ENCODE peak calls at places on chromosomes 1 and 21, in ten cellular contexts. U is tibial artery, O is right atrium auricular region, A is type B pancreatic cell, J is progenitor cell of endocrine pancreas, G is bronchial epithelial cell, F is foreskin fibroblast, Y is GM10248, X is GM20000, W is glutamatergic neuron. C is an unnamed sample.

GRCh38 chr1:106554294-106554693 is 502.2 kb upstream of the PRMT6 start:
- DNase-seq in Y (no peak), A (no peak), O (no peak), U (no peak), J (no peak), F (peak), X (no peak), W (no peak), G (peak), C (no peak)

GRCh38 chr1:53968125-53968513 is 22.0 kb downstream of the LRRC42 start:
- DNase-seq in W (no peak), U (no peak), J (no peak), Y (no peak), O (no peak), A (no peak), G (peak), X (no peak), F (peak), C (no peak)

GRCh38 chr1:206890125-206890637 is 7.1 kb upstream of the IL24 start:
- DNase-seq in G (peak), F (peak), W (no peak), Y (no peak), O (no peak), A (no peak), J (no peak), U (no peak), X (no peak), C (no peak)

GRCh38 chr1:107479865-107480264 is 339.0 kb downstream of the NTNG1 start:
- DNase-seq in U (no peak), X (no peak), F (peak), O (no peak), G (no peak), J (no peak), W (no peak), Y (no peak), A (no peak), C (no peak)

GRCh38 chr1:212470059-212470458 is 37.3 kb downstream of the NENF start:
- DNase-seq in F (peak), G (peak), Y (no peak), X (no peak), A (no peak), O (peak), J (no peak), W (no peak), U (peak), C (no peak)

GRCh38 chr1:94425821-94426484 is 7.8 kb downstream of the ABCD3 start:
- DNase-seq in F (no peak), G (no peak), W (no peak), A (no peak), J (no peak), X (no peak), O (no peak), U (no peak), Y (no peak), C (no peak)

GRCh38 chr1:113088972-113089371 is 16.0 kb downstream of the LRIG2 start:
- DNase-seq in G (no peak), O (no peak), X (no peak), Y (no peak), J (no peak), W (no peak), A (no peak), U (no peak), F (no peak), C (no peak)

GRCh38 chr1:162218975-162219374 is 149.5 kb downstream of the NOS1AP start:
- DNase-seq in J (no peak), F (no peak), Y (no peak), A (no peak), X (no peak), W (no peak), O (no peak), G (peak), U (no peak), C (no peak)

GRCh38 chr1:204319462-204319861 is 40.3 kb downstream of the PLEKHA6 start:
- DNase-seq in G (peak), O (no peak), J (no peak), Y (no peak), U (no peak), W (no peak), F (peak), X (no peak), A (no peak), C (no peak)

GRCh38 chr1:59506952-59507351 is 210.1 kb downstream of the FGGY start:
- DNase-seq in J (no peak), O (no peak), W (no peak), F (peak), G (peak), A (no peak), Y (peak), U (no peak), X (peak), C (no peak)

GRCh38 chr21:40615503-40616376 is 231.2 kb downstream of the DSCAM start:
- DNase-seq in O (no peak), X (no peak), F (no peak), A (no peak), G (peak), J (no peak), U (no peak), Y (no peak), W (no peak), C (no peak)

GRCh38 chr21:26846036-26846931 is 1.1 kb upstream of the ADAMTS1 start:
- DNase-seq in W (peak), A (peak), U (peak), O (peak), Y (no peak), J (peak), F (peak), G (peak), X (no peak), C (peak)

GRCh38 chr1:176826265-176826664 is 338.2 kb downstream of the ASTN1 start:
- DNase-seq in Y (no peak), F (peak), O (no peak), U (no peak), J (no peak), A (no peak), G (no peak), X (no peak), W (no peak), C (no peak)

GRCh38 chr1:4033732-4034131 is 133.7 kb upstream of the C1orf174 start:
- DNase-seq in Y (no peak), A (peak), F (no peak), G (no peak), O (peak), U (no peak), X (no peak), J (no peak), W (no peak), C (no peak)

GRCh38 chr1:65963161-65963888 is 170.6 kb downstream of the PDE4B start:
- DNase-seq in Y (no peak), J (no peak), U (no peak), A (no peak), F (no peak), O (no peak), X (no peak), G (peak), W (no peak), C (no peak)

DNA sequence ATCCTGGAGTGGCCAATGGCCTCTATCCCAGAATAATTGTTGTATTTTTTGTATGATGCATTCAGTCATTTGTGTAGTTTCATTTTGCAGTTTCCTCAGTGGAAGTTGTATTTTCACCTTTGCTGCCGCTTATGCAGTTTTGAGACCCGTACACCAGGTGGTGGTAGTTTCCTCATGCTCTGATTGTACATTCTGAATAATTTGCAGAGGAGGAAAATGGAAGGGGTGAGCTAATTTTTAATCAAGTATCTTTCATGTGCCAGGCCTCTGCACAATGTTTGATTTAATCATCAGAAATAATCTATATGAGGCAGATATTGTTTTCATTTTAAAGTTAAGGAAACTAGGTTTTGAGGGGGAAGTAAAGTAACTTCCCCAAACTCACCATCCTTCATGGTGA is 29.5 kb downstream of the HLX start:
- DNase-seq in W (no peak), F (peak), J (no peak), X (peak), G (no peak), A (no peak), Y (peak), U (no peak), O (no peak), C (no peak)
- TF ChIP-seq CTCF in W (peak), F (peak), J (peak), X (peak), G (peak), A (peak), Y (peak), U (peak), O (peak), C (no peak)

GRCh38 chr1:247531937-247532336 is 4.3 kb downstream of the OR2C3 start:
- DNase-seq in U (no peak), Y (no peak), A (no peak), O (no peak), X (no peak), W (no peak), F (no peak), J (no peak), G (no peak), C (no peak)
- TF ChIP-seq CTCF in U (no peak), Y (no peak), A (no peak), O (no peak), X (no peak), W (no peak), F (no peak), J (no peak), G (no peak), C (no peak)

GRCh38 chr1:82604524-82604923 is 803.8 kb downstream of the ADGRL2 start:
- DNase-seq in Y (no peak), G (no peak), O (no peak), A (no peak), F (no peak), W (no peak), U (no peak), X (no peak), J (no peak), C (no peak)
- TF ChIP-seq CTCF in Y (no peak), G (no peak), O (no peak), A (peak), F (no peak), W (no peak), U (no peak), X (no peak), J (peak), C (no peak)

DNA sequence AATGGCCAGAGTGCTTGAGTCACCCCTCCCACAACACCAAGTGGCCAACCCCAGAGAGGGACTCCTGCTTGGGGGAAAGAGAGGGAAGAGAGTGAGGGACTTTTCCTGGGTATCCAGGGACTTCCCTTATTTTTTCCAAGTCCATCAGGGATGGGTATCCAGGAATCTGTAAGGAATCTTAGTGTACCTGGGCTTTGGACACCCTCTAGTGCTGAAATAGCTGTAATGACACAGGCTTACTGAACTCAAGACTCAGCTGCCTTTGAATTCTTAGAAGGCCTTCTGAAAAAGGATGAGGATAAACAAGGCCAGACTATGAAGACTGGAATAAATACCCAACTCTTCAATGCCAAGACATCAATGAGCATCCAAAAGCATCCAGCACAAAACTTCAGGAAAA is 12.0 kb downstream of the TSHB start:
- DNase-seq in U (no peak), G (peak), A (no peak), F (no peak), O (no peak), W (no peak), J (no peak), Y (no peak), X (no peak), C (no peak)
- TF ChIP-seq CTCF in U (no peak), G (peak), A (peak), F (peak), O (no peak), W (peak), J (peak), Y (no peak), X (no peak), C (no peak)

DNA sequence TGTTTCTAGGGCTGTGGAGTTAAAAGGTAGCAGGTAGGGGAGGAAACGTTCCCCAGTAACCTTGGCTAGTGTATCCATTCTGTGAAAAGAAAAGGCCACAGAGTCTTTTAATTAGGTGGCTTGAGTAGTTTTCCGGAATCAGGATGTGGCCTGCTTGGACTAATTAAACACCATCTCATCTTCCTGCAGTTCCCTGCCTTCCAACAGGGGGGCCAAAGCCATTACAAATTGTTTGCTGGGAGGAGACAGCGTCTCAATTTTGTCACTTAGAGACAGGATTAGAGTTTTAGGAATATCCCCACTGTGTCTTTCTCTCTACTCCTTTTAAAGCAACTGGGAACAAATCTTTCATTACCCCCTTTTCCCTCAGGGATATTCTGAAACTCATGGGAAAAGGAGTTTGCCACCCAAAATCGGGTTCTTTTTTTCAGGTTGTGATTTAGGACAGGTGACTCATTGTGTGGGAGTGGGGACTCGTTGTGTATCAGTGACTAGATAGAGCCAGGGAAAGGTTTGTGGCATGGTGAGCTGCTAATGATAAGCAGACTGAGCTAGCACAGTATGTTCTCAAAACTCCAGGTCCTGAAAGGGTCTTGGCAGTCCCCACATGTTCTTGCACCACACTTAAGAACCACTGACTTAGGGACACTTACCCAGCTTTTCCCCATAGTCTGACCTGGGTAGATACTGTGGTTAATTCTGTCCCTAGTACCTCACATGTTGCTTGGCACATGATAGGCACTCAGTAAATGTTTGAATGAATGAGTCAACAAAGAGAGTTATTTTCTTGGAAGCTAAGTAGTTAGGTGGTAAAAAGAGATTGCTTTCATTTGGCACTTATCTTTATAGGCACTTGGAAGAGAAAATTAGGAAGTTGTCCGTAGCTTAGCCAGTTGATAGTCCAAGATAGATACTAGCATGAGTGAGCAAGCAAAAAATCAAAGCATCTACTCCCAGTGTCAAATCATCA is 22.5 kb downstream of the INTS3 start:
- DNase-seq in A (no peak), Y (no peak), F (peak), G (no peak), W (no peak), U (peak), J (no peak), X (no peak), O (no peak), C (no peak)
- TF ChIP-seq CTCF in A (no peak), Y (no peak), F (peak), G (no peak), W (no peak), U (peak), J (no peak), X (no peak), O (no peak), C (no peak)

GRCh38 chr1:236543065-236543669 is 19.4 kb downstream of the LGALS8 start:
- DNase-seq in X (no peak), Y (no peak), W (peak), J (no peak), U (no peak), F (no peak), G (no peak), O (no peak), A (no peak), C (no peak)
- TF ChIP-seq CTCF in X (no peak), Y (no peak), W (peak), J (peak), U (peak), F (no peak), G (no peak), O (no peak), A (peak), C (no peak)

C was measured in natural killer cell.